ENCODE peak calls at places on chromosomes 16 and 17, in four cellular contexts. O is MM.1S, R is body of pancreas, L is gastrocnemius medialis. X is an unnamed sample. For H3K4me1, the result is how much of the 10 kb centered on the place peaks cover.

GRCh38 chr16:86740817-86741799 is 162.8 kb downstream of the FOXL1 start:
- DNase-seq in R (peak), O (no peak), L (peak), X (no peak)

GRCh38 chr16:54265558-54266213 is 20.9 kb downstream of the IRX3 start:
- DNase-seq in O (no peak), L (no peak), R (no peak), X (no peak)

GRCh38 chr16:57279780-57280638 is 4.5 kb downstream of the PLLP start:
- DNase-seq in O (no peak), R (peak), L (no peak), X (no peak)

GRCh38 chr17:50911890-50912289 is 45.7 kb upstream of the TOB1 start:
- DNase-seq in R (no peak), O (no peak), L (no peak), X (no peak)

GRCh38 chr16:82011199-82011641 is at the start of gene SDR42E1:
- DNase-seq in R (peak), O (peak), L (no peak), X (peak)

GRCh38 chr16:83888672-83889044 is 10.3 kb upstream of the MLYCD start:
- DNase-seq in O (no peak), L (no peak), R (no peak), X (no peak)

GRCh38 chr17:79406316-79406715 is 204.5 kb downstream of the RBFOX3 start:
- DNase-seq in O (no peak), L (no peak), R (no peak), X (no peak)

GRCh38 chr16:16884451-16884850 is 505.5 kb downstream of the NPIPA7 start:
- DNase-seq in R (no peak), O (no peak), L (no peak), X (no peak)

GRCh38 chr16:52492789-52493357 is 54.1 kb downstream of the TOX3 start:
- DNase-seq in L (no peak), R (peak), O (peak), X (no peak)

GRCh38 chr17:16419074-16419928 is 3.9 kb downstream of the TRPV2 start:
- DNase-seq in L (no peak), R (peak), O (no peak), X (peak)

GRCh38 chr16:89615176-89615575 is 1.7 kb downstream of the DPEP1 start:
- DNase-seq in L (no peak), R (no peak), O (no peak), X (no peak)

GRCh38 chr17:49952912-49953497 is 16.0 kb upstream of the DLX4 start:
- DNase-seq in O (no peak), L (no peak), R (no peak), X (no peak)

GRCh38 chr17:27778193-27778592 is 22.1 kb downstream of the NOS2 start:
- DNase-seq in R (no peak), L (no peak), O (no peak), X (no peak)

GRCh38 chr17:49104511-49105074 is 28.0 kb upstream of the B4GALNT2 start:
- DNase-seq in O (no peak), R (no peak), L (no peak), X (no peak)

GRCh38 chr17:9035249-9035648 is 13.9 kb downstream of the NTN1 start:
- DNase-seq in R (no peak), O (no peak), L (no peak), X (no peak)

GRCh38 chr16:88515405-88515804 is 54.8 kb upstream of the ZC3H18 start:
- DNase-seq in L (no peak), R (no peak), O (no peak), X (no peak)

GRCh38 chr16:31213877-31214704 is at the start of gene TRIM72:
- DNase-seq in L (peak), R (no peak), O (no peak), X (no peak)

GRCh38 chr16:31214705-31215286 is 877 bp downstream of the TRIM72 start:
- DNase-seq in R (no peak), L (peak), O (no peak), X (no peak)

GRCh38 chr16:31216552-31217530 is at the start of gene PYDC1:
- DNase-seq in R (no peak), L (no peak), O (no peak), X (no peak)

GRCh38 chr16:31216116-31216469 is 842 bp downstream of the PYDC1 start:
- DNase-seq in O (no peak), L (no peak), R (no peak), X (no peak)

GRCh38 chr16:31215287-31216115 is 1.4 kb downstream of the PYDC1 start:
- DNase-seq in O (no peak), R (peak), L (peak), X (peak)
- H3K4me3 ChIP-seq in O (no peak), R (no peak), L (peak), X (peak)

DNA sequence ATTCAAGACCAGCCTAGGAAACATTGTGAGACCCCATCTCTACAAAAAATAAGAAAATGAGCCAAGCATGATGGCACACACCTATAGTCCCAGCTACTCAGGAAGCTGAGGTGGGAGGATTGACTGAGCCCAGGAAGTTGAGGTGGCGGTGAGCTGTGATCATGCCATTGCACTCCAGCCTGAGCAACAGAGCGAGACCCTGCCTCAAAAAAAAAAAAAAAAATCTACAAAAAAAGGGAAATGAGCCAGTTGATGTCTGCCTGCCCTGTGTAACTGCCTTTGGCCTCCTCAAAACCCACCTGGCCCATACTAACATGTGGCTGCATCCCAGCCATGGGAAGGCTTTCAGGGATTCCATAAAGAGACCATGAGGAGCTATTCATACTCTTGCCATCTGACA is 4.5 kb downstream of the RANBP10 start:
- DNase-seq in O (no peak), R (no peak), L (no peak), X (no peak)
- H3K4me1 ChIP-seq in O (under half), R (under half), L (half or more), X (under half)

GRCh38 chr17:35242158-35242804 is 591 bp upstream of the SLFN5 start:
- DNase-seq in O (peak), L (peak), R (peak), X (peak)

GRCh38 chr17:35242805-35243458 is at the start of gene SLFN5:
- DNase-seq in R (peak), L (peak), O (peak), X (peak)

GRCh38 chr17:35240861-35241260 is 2.0 kb upstream of the SLFN5 start:
- DNase-seq in O (no peak), R (no peak), L (no peak), X (no peak)

GRCh38 chr17:35239823-35240222 is 3.0 kb upstream of the SLFN5 start:
- DNase-seq in R (no peak), O (no peak), L (no peak), X (no peak)

GRCh38 chr17:35241520-35241919 is 1.4 kb upstream of the SLFN5 start:
- DNase-seq in O (no peak), R (no peak), L (peak), X (no peak)
- H3K4me3 ChIP-seq in O (peak), R (no peak), L (peak), X (peak)

DNA sequence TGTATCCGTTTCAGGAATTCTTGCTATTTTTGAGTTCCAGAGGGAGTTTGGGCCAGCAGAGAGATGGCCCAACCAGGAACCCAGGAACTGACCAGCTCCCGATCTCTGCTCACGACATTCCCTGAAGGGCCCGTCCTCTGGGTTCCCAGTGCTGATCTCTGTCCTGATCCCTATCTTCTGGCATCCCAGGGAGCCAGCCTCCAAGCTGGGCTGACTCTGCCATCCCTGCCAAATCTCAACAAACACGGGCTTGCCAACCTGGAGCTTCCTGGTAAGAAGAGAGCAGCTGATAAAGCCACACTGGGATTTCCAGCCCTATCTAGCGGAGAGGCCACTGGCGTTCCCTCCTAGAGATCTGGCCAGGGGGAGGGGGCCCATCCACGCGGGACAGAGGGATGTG is 16.2 kb downstream of the GPRC5B start:
- DNase-seq in L (no peak), R (no peak), O (no peak), X (no peak)
- H3K4me1 ChIP-seq in L (under half), R (under half), O (under half), X (under half)

GRCh38 chr16:818592-818991 is 18.1 kb upstream of the GNG13 start:
- DNase-seq in L (no peak), O (no peak), R (no peak), X (no peak)
- H3K4me3 ChIP-seq in L (no peak), O (no peak), R (no peak), X (no peak)

DNA sequence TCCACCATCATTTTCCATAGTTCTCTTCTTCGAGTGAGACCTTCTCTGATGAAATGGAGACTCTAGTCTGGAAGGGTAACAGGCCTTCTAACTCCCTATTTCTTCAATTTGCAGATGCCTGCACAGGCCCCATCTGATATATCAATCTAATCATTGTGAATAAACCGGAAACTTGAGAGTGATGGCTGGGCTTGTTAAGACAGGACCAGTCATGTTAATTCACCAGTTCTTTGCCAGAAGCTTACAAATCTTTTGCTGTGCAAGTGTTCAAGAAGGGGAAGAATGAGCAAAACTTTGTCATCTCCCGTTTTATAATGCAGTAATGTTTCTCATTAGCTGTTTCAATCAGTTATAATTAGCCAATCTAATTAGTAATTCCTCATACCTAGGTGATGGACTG is 1561.3 kb upstream of the GOT2 start:
- DNase-seq in R (no peak), O (no peak), L (no peak), X (no peak)
- H3K4me1 ChIP-seq in R (under half), O (under half), L (under half), X (under half)

X was measured in CD8-positive, alpha-beta memory T cell.